ENCODE peak calls at places on chromosome 11, in seven cellular contexts. One of them, this sample, is unnamed.

GRCh38 chr11:746289-747175 is 732 bp upstream of the TALDO1 start:
- DNase-seq in K562: no peak
- DNase-seq in transverse colon: no peak
- DNase-seq in SK-N-SH: no peak
- DNase-seq in A549: no peak
- DNase-seq in suprapubic skin: no peak
- DNase-seq in HepG2: no peak
- DNase-seq in this sample: no peak

GRCh38 chr11:57800444-57801184 is 39.0 kb downstream of the CTNND1 start:
- DNase-seq in K562: peak
- DNase-seq in transverse colon: no peak
- DNase-seq in SK-N-SH: peak
- DNase-seq in A549: peak
- DNase-seq in suprapubic skin: no peak
- DNase-seq in HepG2: peak
- DNase-seq in this sample: no peak

GRCh38 chr11:39374963-39375698 is 2084.3 kb downstream of the LRRC4C start:
- DNase-seq in K562: peak
- DNase-seq in transverse colon: no peak
- DNase-seq in SK-N-SH: peak
- DNase-seq in A549: peak
- DNase-seq in suprapubic skin: no peak
- DNase-seq in HepG2: peak
- DNase-seq in this sample: no peak

GRCh38 chr11:125593113-125593761 is 585 bp downstream of the STT3A start:
- DNase-seq in K562: peak
- DNase-seq in transverse colon: peak
- DNase-seq in SK-N-SH: no peak
- DNase-seq in A549: peak
- DNase-seq in suprapubic skin: no peak
- DNase-seq in HepG2: peak
- DNase-seq in this sample: no peak

GRCh38 chr11:111297696-111298095 is 650 bp upstream of the POU2AF3 start:
- DNase-seq in K562: no peak
- DNase-seq in transverse colon: no peak
- DNase-seq in SK-N-SH: no peak
- DNase-seq in A549: no peak
- DNase-seq in suprapubic skin: no peak
- DNase-seq in HepG2: no peak
- DNase-seq in this sample: no peak

GRCh38 chr11:122628691-122629555 is 26.6 kb upstream of the UBASH3B start:
- DNase-seq in K562: peak
- DNase-seq in transverse colon: peak
- DNase-seq in SK-N-SH: peak
- DNase-seq in A549: peak
- DNase-seq in suprapubic skin: no peak
- DNase-seq in HepG2: peak
- DNase-seq in this sample: peak

GRCh38 chr11:28099715-28100114 is 8.2 kb downstream of the KIF18A start:
- DNase-seq in K562: no peak
- DNase-seq in transverse colon: no peak
- DNase-seq in SK-N-SH: no peak
- DNase-seq in A549: no peak
- DNase-seq in suprapubic skin: no peak
- DNase-seq in HepG2: no peak
- DNase-seq in this sample: no peak

GRCh38 chr11:114774599-114775365 is 96.5 kb downstream of the NXPE2 start:
- DNase-seq in K562: peak
- DNase-seq in transverse colon: peak
- DNase-seq in SK-N-SH: peak
- DNase-seq in A549: peak
- DNase-seq in suprapubic skin: no peak
- DNase-seq in HepG2: peak
- DNase-seq in this sample: peak

GRCh38 chr11:121671276-121672168 is 218.8 kb upstream of the SORL1-AS1 start:
- DNase-seq in K562: no peak
- DNase-seq in transverse colon: no peak
- DNase-seq in SK-N-SH: peak
- DNase-seq in A549: no peak
- DNase-seq in suprapubic skin: no peak
- DNase-seq in HepG2: no peak
- DNase-seq in this sample: no peak

GRCh38 chr11:129061466-129062194 is 119.0 kb upstream of the TP53AIP1 start:
- DNase-seq in K562: no peak
- DNase-seq in transverse colon: no peak
- DNase-seq in SK-N-SH: no peak
- DNase-seq in A549: peak
- DNase-seq in suprapubic skin: no peak
- DNase-seq in HepG2: no peak
- DNase-seq in this sample: no peak
- TF ChIP-seq CTCF in K562: no peak
- TF ChIP-seq CTCF in transverse colon: no peak
- TF ChIP-seq CTCF in SK-N-SH: no peak
- TF ChIP-seq CTCF in A549: no peak
- TF ChIP-seq CTCF in suprapubic skin: no peak
- TF ChIP-seq CTCF in HepG2: no peak
- TF ChIP-seq CTCF in this sample: no peak

GRCh38 chr11:38252620-38253019 is 1654.6 kb upstream of the RAG2 start:
- DNase-seq in K562: no peak
- DNase-seq in transverse colon: no peak
- DNase-seq in SK-N-SH: no peak
- DNase-seq in A549: no peak
- DNase-seq in suprapubic skin: no peak
- DNase-seq in HepG2: no peak
- DNase-seq in this sample: no peak
- TF ChIP-seq EP300 in K562: no peak
- TF ChIP-seq EP300 in transverse colon: no peak
- TF ChIP-seq EP300 in SK-N-SH: no peak
- TF ChIP-seq EP300 in A549: no peak
- TF ChIP-seq EP300 in suprapubic skin: no peak
- TF ChIP-seq EP300 in HepG2: no peak
- TF ChIP-seq EP300 in this sample: no peak

GRCh38 chr11:24155792-24156191 is 341.1 kb upstream of the LUZP2 start:
- DNase-seq in K562: no peak
- DNase-seq in transverse colon: no peak
- DNase-seq in SK-N-SH: no peak
- DNase-seq in A549: no peak
- DNase-seq in suprapubic skin: no peak
- DNase-seq in HepG2: peak
- DNase-seq in this sample: no peak
- TF ChIP-seq CTCF in K562: no peak
- TF ChIP-seq CTCF in transverse colon: no peak
- TF ChIP-seq CTCF in SK-N-SH: no peak
- TF ChIP-seq CTCF in A549: no peak
- TF ChIP-seq CTCF in suprapubic skin: no peak
- TF ChIP-seq CTCF in HepG2: no peak
- TF ChIP-seq CTCF in this sample: no peak

GRCh38 chr11:132451942-132452601 is 1080.2 kb downstream of the OPCML start:
- DNase-seq in K562: no peak
- DNase-seq in transverse colon: no peak
- DNase-seq in SK-N-SH: no peak
- DNase-seq in A549: no peak
- DNase-seq in suprapubic skin: no peak
- DNase-seq in HepG2: no peak
- DNase-seq in this sample: no peak

GRCh38 chr11:132452616-132453015 is 1079.7 kb downstream of the OPCML start:
- DNase-seq in K562: no peak
- DNase-seq in transverse colon: no peak
- DNase-seq in SK-N-SH: no peak
- DNase-seq in A549: no peak
- DNase-seq in suprapubic skin: no peak
- DNase-seq in HepG2: no peak
- DNase-seq in this sample: no peak

GRCh38 chr11:132453411-132453810 is 1078.9 kb downstream of the OPCML start:
- DNase-seq in K562: no peak
- DNase-seq in transverse colon: no peak
- DNase-seq in SK-N-SH: no peak
- DNase-seq in A549: no peak
- DNase-seq in suprapubic skin: no peak
- DNase-seq in HepG2: no peak
- DNase-seq in this sample: no peak

GRCh38 chr11:132457445-132457844 is 1074.9 kb downstream of the OPCML start:
- DNase-seq in K562: no peak
- DNase-seq in transverse colon: no peak
- DNase-seq in SK-N-SH: no peak
- DNase-seq in A549: no peak
- DNase-seq in suprapubic skin: no peak
- DNase-seq in HepG2: no peak
- DNase-seq in this sample: no peak

DNA sequence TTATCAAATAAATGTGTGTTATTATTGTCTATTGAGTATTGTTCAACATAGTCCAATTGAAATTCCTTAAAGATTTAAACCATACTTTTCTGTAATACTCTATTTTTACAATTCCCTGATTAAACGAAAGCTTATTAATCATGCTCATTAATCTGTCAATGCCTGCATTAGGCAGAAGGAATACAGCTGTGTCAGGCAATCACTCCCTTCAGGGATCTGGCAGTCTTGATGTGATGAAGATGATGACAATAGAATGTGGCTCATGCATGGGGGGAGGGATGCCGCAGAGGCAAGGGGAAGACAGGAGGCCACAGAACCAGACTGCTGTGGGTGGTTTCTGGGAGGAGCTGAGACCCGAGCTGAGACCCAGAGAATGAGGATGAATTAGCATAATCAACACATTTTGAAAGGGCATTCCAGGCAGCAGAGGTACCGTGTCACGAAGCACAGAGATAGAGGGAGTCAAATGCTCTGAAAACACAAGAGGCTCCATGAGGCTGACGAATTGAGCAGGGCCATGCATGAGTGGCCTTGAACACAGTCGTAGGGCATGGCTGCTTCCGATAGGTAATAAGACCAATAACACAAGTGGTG is 1075.5 kb downstream of the OPCML start:
- DNase-seq in K562: no peak
- DNase-seq in transverse colon: no peak
- DNase-seq in SK-N-SH: no peak
- DNase-seq in A549: no peak
- DNase-seq in suprapubic skin: no peak
- DNase-seq in HepG2: no peak
- DNase-seq in this sample: no peak
- TF ChIP-seq EP300 in K562: no peak
- TF ChIP-seq EP300 in transverse colon: no peak
- TF ChIP-seq EP300 in SK-N-SH: no peak
- TF ChIP-seq EP300 in A549: no peak
- TF ChIP-seq EP300 in suprapubic skin: no peak
- TF ChIP-seq EP300 in HepG2: no peak
- TF ChIP-seq EP300 in this sample: no peak

DNA sequence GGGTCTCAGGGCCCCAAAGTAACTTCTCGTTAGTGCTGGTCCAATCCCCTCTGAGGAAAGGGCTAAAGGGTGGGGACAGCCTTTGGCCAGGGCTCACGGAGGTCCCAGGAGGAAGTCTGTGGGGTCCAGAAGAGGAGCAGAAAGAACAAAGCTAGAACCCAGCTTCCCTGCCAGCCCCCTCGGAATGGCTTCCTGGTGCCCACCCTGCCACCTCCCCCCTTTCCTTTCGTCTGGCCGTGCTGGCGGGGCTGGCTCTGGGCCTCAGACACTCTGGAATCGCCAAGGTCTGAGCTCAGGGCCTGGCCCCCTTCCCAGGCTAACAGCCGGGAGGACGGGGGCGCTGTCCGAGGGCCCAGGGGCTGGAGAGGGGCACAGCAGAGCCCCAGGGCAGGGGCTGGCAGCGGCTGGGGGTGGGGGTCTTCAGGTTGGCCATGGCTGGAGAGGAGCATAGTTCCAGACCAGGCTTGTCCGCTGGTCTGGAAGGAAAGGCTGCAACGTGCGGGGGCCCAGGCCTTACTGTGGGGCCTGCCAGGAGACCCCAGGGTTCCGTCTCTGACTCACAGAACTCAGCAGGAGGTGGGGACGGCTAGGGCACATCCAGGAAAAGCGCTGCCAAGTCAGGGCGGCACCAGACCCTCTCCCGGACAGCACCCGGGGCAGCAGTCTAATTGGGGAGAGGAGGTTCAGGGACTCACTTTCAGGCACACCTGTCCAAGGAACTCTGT is 788 bp upstream of the LTBP3 start:
- DNase-seq in K562: peak
- DNase-seq in transverse colon: no peak
- DNase-seq in SK-N-SH: peak
- DNase-seq in A549: no peak
- DNase-seq in suprapubic skin: peak
- DNase-seq in HepG2: no peak
- DNase-seq in this sample: peak
- TF ChIP-seq CTCF in K562: no peak
- TF ChIP-seq CTCF in transverse colon: no peak
- TF ChIP-seq CTCF in SK-N-SH: peak
- TF ChIP-seq CTCF in A549: no peak
- TF ChIP-seq CTCF in suprapubic skin: no peak
- TF ChIP-seq CTCF in HepG2: peak
- TF ChIP-seq CTCF in this sample: no peak

GRCh38 chr11:22079133-22079847 is 113.6 kb upstream of the ANO5 start:
- DNase-seq in K562: no peak
- DNase-seq in transverse colon: no peak
- DNase-seq in SK-N-SH: no peak
- DNase-seq in A549: no peak
- DNase-seq in suprapubic skin: no peak
- DNase-seq in HepG2: no peak
- DNase-seq in this sample: no peak
- TF ChIP-seq EP300 in K562: no peak
- TF ChIP-seq EP300 in transverse colon: no peak
- TF ChIP-seq EP300 in SK-N-SH: no peak
- TF ChIP-seq EP300 in A549: no peak
- TF ChIP-seq EP300 in suprapubic skin: no peak
- TF ChIP-seq EP300 in HepG2: no peak
- TF ChIP-seq EP300 in this sample: no peak

DNA sequence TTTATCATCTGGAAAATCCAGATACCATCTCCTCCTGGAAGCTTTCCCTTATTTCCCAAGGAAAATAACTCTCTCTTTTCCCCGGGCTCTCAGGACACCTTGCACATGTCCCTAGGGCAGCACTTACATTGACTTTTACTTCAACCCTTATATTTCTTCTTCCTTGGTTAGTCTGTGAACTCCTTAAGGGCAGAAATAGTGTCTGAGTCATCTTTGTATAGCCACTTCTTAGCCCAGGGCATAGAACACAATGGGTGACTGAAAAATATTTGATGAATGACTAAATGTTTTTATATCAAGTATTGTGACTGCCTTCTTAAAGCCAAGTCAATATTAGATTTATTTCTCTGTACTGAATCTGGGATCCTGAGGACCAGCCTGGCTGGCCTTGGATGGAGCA is 45.4 kb upstream of the MYOD1 start:
- DNase-seq in K562: no peak
- DNase-seq in transverse colon: no peak
- DNase-seq in SK-N-SH: no peak
- DNase-seq in A549: no peak
- DNase-seq in suprapubic skin: no peak
- DNase-seq in HepG2: no peak
- DNase-seq in this sample: no peak
- TF ChIP-seq CTCF in K562: no peak
- TF ChIP-seq CTCF in transverse colon: no peak
- TF ChIP-seq CTCF in SK-N-SH: no peak
- TF ChIP-seq CTCF in A549: no peak
- TF ChIP-seq CTCF in suprapubic skin: no peak
- TF ChIP-seq CTCF in HepG2: no peak
- TF ChIP-seq CTCF in this sample: no peak

This sample was measured in stomach.